ENCODE peak calls at places on chromosomes 6 and 20, in five cellular contexts. J is cardiac muscle cell, B is non-pigmented ciliary epithelial cell, R is brain pericyte, P is foreskin melanocyte. H is an unnamed sample.

GRCh38 chr20:62362991-62363919 is 3.9 kb downstream of the LAMA5 start:
- DNase-seq in J (no peak), B (no peak), R (no peak), P (no peak), H (no peak)

GRCh38 chr20:45611054-45611453 is 18.5 kb upstream of the WFDC10A start:
- DNase-seq in R (no peak), P (peak; percentile 71), J (no peak), B (peak; percentile 85), H (no peak)

GRCh38 chr6:109523478-109523877 is 40.5 kb upstream of the ZBTB24 start:
- DNase-seq in P (no peak), B (no peak), J (no peak), R (no peak), H (no peak)

GRCh38 chr20:10714236-10714975 is 40.6 kb upstream of the JAG1 start:
- DNase-seq in J (no peak), B (no peak), R (no peak), P (no peak), H (no peak)

GRCh38 chr6:35602133-35602946 is 86.4 kb downstream of the FKBP5 start:
- DNase-seq in P (peak; percentile 63), J (peak; percentile 64), R (no peak), B (no peak), H (no peak)

GRCh38 chr6:16338577-16339262 is 100.3 kb downstream of the GMPR start:
- DNase-seq in R (peak; percentile 91), P (peak; percentile 91), B (peak; percentile 92), J (peak; percentile 39), H (no peak)

GRCh38 chr6:90941885-90942284 is 355.0 kb upstream of the MAP3K7 start:
- DNase-seq in B (no peak), J (no peak), P (no peak), R (no peak), H (no peak)

GRCh38 chr6:167682125-167682524 is 144.6 kb upstream of the AFDN start:
- DNase-seq in B (no peak), J (no peak), P (no peak), R (no peak), H (no peak)

GRCh38 chr20:48630342-48631075 is 197.3 kb downstream of the PREX1 start:
- DNase-seq in B (no peak), P (no peak), J (no peak), R (no peak), H (no peak)

GRCh38 chr20:21141825-21142224 is 15.9 kb downstream of the KIZ start:
- DNase-seq in J (no peak), R (no peak), P (no peak), B (no peak), H (no peak)

GRCh38 chr6:105515054-105515453 is 112.2 kb upstream of the PREP start:
- DNase-seq in R (no peak), J (no peak), B (no peak), P (no peak), H (no peak)

GRCh38 chr20:38210741-38211140 is 45.7 kb upstream of the TGM2 start:
- DNase-seq in R (no peak), B (no peak), P (no peak), J (no peak), H (no peak)

GRCh38 chr6:166046232-166046631 is 121.4 kb downstream of the TBXT start:
- DNase-seq in J (no peak), R (peak; percentile 58), B (peak; percentile 88), P (no peak), H (no peak)

GRCh38 chr6:32058511-32058963 is 20.3 kb downstream of the CYP21A2 start:
- DNase-seq in J (no peak), R (no peak), B (no peak), P (peak; percentile 17), H (no peak)

GRCh38 chr6:19210849-19211590 is 626.1 kb upstream of the ID4 start:
- DNase-seq in J (peak; percentile 56), P (no peak), B (no peak), R (no peak), H (peak; percentile 6)

GRCh38 chr20:46118481-46119020 is 437 bp downstream of the CD40 start:
- DNase-seq in P (no peak), R (no peak), J (no peak), B (no peak), H (no peak)

GRCh38 chr6:166540631-166541331 is 45.7 kb downstream of the RAMACL start:
- DNase-seq in J (no peak), B (no peak), R (no peak), P (no peak), H (peak; percentile 69)

GRCh38 chr20:56391596-56392281 is at the start of gene AURKA:
- DNase-seq in J (peak; percentile 10), R (no peak), P (no peak), B (no peak), H (no peak)

GRCh38 chr6:22636450-22636849 is 67.1 kb downstream of the HDGFL1 start:
- DNase-seq in R (no peak), J (no peak), B (no peak), P (no peak), H (no peak)

GRCh38 chr6:72552938-72553337 is 68.9 kb upstream of the KCNQ5 start:
- DNase-seq in B (no peak), J (no peak), R (no peak), P (no peak), H (no peak)

GRCh38 chr20:63092660-63093215 is 86.0 kb upstream of the BHLHE23 start:
- DNase-seq in R (no peak), P (no peak), J (no peak), B (no peak), H (no peak)

GRCh38 chr20:57893364-57894001 is 183.7 kb upstream of the PMEPA1 start:
- DNase-seq in B (no peak), J (no peak), R (no peak), P (no peak), H (no peak)

GRCh38 chr20:52812231-52812847 is 159.8 kb upstream of the TSHZ2 start:
- DNase-seq in P (no peak), B (no peak), J (no peak), R (no peak), H (no peak)

GRCh38 chr20:63268256-63268655 is 4.4 kb upstream of the ARFGAP1 start:
- DNase-seq in R (no peak), P (no peak), B (no peak), J (no peak), H (no peak)

GRCh38 chr6:41707565-41708200 is 27.7 kb downstream of the TFEB start:
- DNase-seq in J (no peak), R (no peak), B (no peak), P (no peak), H (no peak)

GRCh38 chr20:41078329-41078728 is 49.7 kb downstream of the TOP1 start:
- DNase-seq in R (no peak), B (peak; percentile 20), P (peak; percentile 14), J (peak; percentile 54), H (no peak)

GRCh38 chr6:119079288-119079809 is 885 bp upstream of the FAM184A start:
- DNase-seq in P (peak; percentile 6), B (no peak), R (peak; percentile 25), J (no peak), H (no peak)

GRCh38 chr6:56593801-56594318 is 48.8 kb downstream of the DST start:
- DNase-seq in R (no peak), P (no peak), B (no peak), J (no peak), H (peak; percentile 10)

GRCh38 chr6:122005661-122006060 is 393.8 kb upstream of the HSF2 start:
- DNase-seq in J (no peak), P (no peak), R (peak; percentile 67), B (no peak), H (no peak)

GRCh38 chr20:40175296-40175695 is 513.7 kb downstream of the MAFB start:
- DNase-seq in R (no peak), B (no peak), J (no peak), P (no peak), H (no peak)